ENCODE peak calls at places on chromosomes 5 and 9, in six cellular contexts. One of them, this sample, is unnamed.

GRCh38 chr9:135243201-135244190 is 156.0 kb downstream of the OLFM1 start:
- DNase-seq in cardiac muscle cell: no peak
- DNase-seq in sigmoid colon: peak; percentile 48
- DNase-seq in left ventricle myocardium inferior: no peak
- DNase-seq in GM23248: no peak
- DNase-seq in H1: no peak
- DNase-seq in this sample: no peak

GRCh38 chr5:1033178-1033577 is 24.6 kb downstream of the NKD2 start:
- DNase-seq in sigmoid colon: peak; percentile 61
- DNase-seq in H1: no peak
- DNase-seq in GM23248: no peak
- DNase-seq in left ventricle myocardium inferior: peak; percentile 8
- DNase-seq in cardiac muscle cell: no peak
- DNase-seq in this sample: no peak

GRCh38 chr5:56812110-56812509 is 3.2 kb upstream of the MAP3K1 start:
- DNase-seq in GM23248: peak; percentile 21
- DNase-seq in H1: no peak
- DNase-seq in left ventricle myocardium inferior: no peak
- DNase-seq in cardiac muscle cell: no peak
- DNase-seq in sigmoid colon: no peak
- DNase-seq in this sample: no peak

GRCh38 chr5:132277971-132278964 is 15.9 kb upstream of the SLC22A4 start:
- DNase-seq in cardiac muscle cell: no peak
- DNase-seq in H1: no peak
- DNase-seq in sigmoid colon: peak; percentile 45
- DNase-seq in GM23248: no peak
- DNase-seq in left ventricle myocardium inferior: no peak
- DNase-seq in this sample: no peak

GRCh38 chr5:94793816-94794198 is 175.3 kb downstream of the SLF1 start:
- DNase-seq in cardiac muscle cell: peak; percentile 19
- DNase-seq in left ventricle myocardium inferior: no peak
- DNase-seq in sigmoid colon: no peak
- DNase-seq in H1: no peak
- DNase-seq in GM23248: peak; percentile 87
- DNase-seq in this sample: no peak

GRCh38 chr9:133429641-133430161 is 7.5 kb downstream of the ADAMTS13 start:
- DNase-seq in left ventricle myocardium inferior: no peak
- DNase-seq in sigmoid colon: no peak
- DNase-seq in H1: peak; percentile 88
- DNase-seq in cardiac muscle cell: peak; percentile 42
- DNase-seq in GM23248: peak; percentile 52
- DNase-seq in this sample: no peak

GRCh38 chr5:12023614-12024241 is 119.5 kb upstream of the CTNND2 start:
- DNase-seq in GM23248: peak; percentile 48
- DNase-seq in cardiac muscle cell: peak; percentile 38
- DNase-seq in left ventricle myocardium inferior: no peak
- DNase-seq in sigmoid colon: no peak
- DNase-seq in H1: no peak
- DNase-seq in this sample: peak; percentile 20

GRCh38 chr9:93267091-93267541 is 83.2 kb downstream of the WNK2 start:
- DNase-seq in H1: no peak
- DNase-seq in left ventricle myocardium inferior: no peak
- DNase-seq in sigmoid colon: peak; percentile 52
- DNase-seq in GM23248: no peak
- DNase-seq in cardiac muscle cell: no peak
- DNase-seq in this sample: no peak

GRCh38 chr9:90331826-90332575 is 310.6 kb downstream of the DIRAS2 start:
- DNase-seq in left ventricle myocardium inferior: no peak
- DNase-seq in cardiac muscle cell: peak; percentile 81
- DNase-seq in H1: no peak
- DNase-seq in sigmoid colon: no peak
- DNase-seq in GM23248: peak; percentile 39
- DNase-seq in this sample: no peak

GRCh38 chr9:37554318-37554717 is 21.9 kb downstream of the FBXO10 start:
- DNase-seq in cardiac muscle cell: no peak
- DNase-seq in sigmoid colon: no peak
- DNase-seq in GM23248: no peak
- DNase-seq in left ventricle myocardium inferior: no peak
- DNase-seq in H1: no peak
- DNase-seq in this sample: no peak

GRCh38 chr5:153489611-153490010 is 859 bp upstream of the GRIA1 start:
- DNase-seq in left ventricle myocardium inferior: no peak
- DNase-seq in H1: no peak
- DNase-seq in GM23248: peak; percentile 84
- DNase-seq in sigmoid colon: no peak
- DNase-seq in cardiac muscle cell: no peak
- DNase-seq in this sample: no peak

GRCh38 chr5:111530298-111530740 is 18.0 kb upstream of the STARD4 start:
- DNase-seq in sigmoid colon: peak; percentile 86
- DNase-seq in GM23248: peak; percentile 54
- DNase-seq in left ventricle myocardium inferior: peak; percentile 69
- DNase-seq in H1: no peak
- DNase-seq in cardiac muscle cell: peak; percentile 93
- DNase-seq in this sample: no peak

GRCh38 chr9:125544474-125544873 is 162.5 kb downstream of the MAPKAP1 start:
- DNase-seq in H1: no peak
- DNase-seq in cardiac muscle cell: no peak
- DNase-seq in left ventricle myocardium inferior: no peak
- DNase-seq in GM23248: no peak
- DNase-seq in sigmoid colon: no peak
- DNase-seq in this sample: no peak

GRCh38 chr5:147935032-147935431 is 28.7 kb upstream of the C5orf46 start:
- DNase-seq in sigmoid colon: no peak
- DNase-seq in H1: no peak
- DNase-seq in left ventricle myocardium inferior: no peak
- DNase-seq in GM23248: peak; percentile 60
- DNase-seq in cardiac muscle cell: peak; percentile 63
- DNase-seq in this sample: peak; percentile 37

GRCh38 chr5:32223972-32224608 is 50.0 kb upstream of the GOLPH3 start:
- DNase-seq in sigmoid colon: no peak
- DNase-seq in cardiac muscle cell: peak; percentile 48
- DNase-seq in H1: no peak
- DNase-seq in GM23248: peak; percentile 77
- DNase-seq in left ventricle myocardium inferior: no peak
- DNase-seq in this sample: no peak

GRCh38 chr5:173452098-173452497 is 123.9 kb upstream of the STC2 start:
- DNase-seq in H1: no peak
- DNase-seq in cardiac muscle cell: peak; percentile 67
- DNase-seq in sigmoid colon: no peak
- DNase-seq in GM23248: peak; percentile 84
- DNase-seq in left ventricle myocardium inferior: peak; percentile 43
- DNase-seq in this sample: no peak

GRCh38 chr5:428754-429452 is 14.1 kb upstream of the EXOC3 start:
- DNase-seq in cardiac muscle cell: no peak
- DNase-seq in H1: no peak
- DNase-seq in sigmoid colon: peak; percentile 35
- DNase-seq in GM23248: no peak
- DNase-seq in left ventricle myocardium inferior: no peak
- DNase-seq in this sample: no peak

GRCh38 chr5:132251220-132251725 is 6.2 kb upstream of the PDLIM4 start:
- DNase-seq in GM23248: peak; percentile 31
- DNase-seq in H1: no peak
- DNase-seq in cardiac muscle cell: no peak
- DNase-seq in left ventricle myocardium inferior: no peak
- DNase-seq in sigmoid colon: peak; percentile 63
- DNase-seq in this sample: no peak

GRCh38 chr5:167937628-167938000 is 353.8 kb upstream of the WWC1 start:
- DNase-seq in sigmoid colon: no peak
- DNase-seq in GM23248: peak; percentile 53
- DNase-seq in left ventricle myocardium inferior: no peak
- DNase-seq in cardiac muscle cell: no peak
- DNase-seq in H1: no peak
- DNase-seq in this sample: no peak

GRCh38 chr9:127183814-127184582 is 61.6 kb upstream of the ANGPTL2 start:
- DNase-seq in cardiac muscle cell: peak; percentile 91
- DNase-seq in H1: no peak
- DNase-seq in sigmoid colon: peak; percentile 88
- DNase-seq in left ventricle myocardium inferior: peak; percentile 58
- DNase-seq in GM23248: peak; percentile 89
- DNase-seq in this sample: no peak

GRCh38 chr9:108149346-108149745 is 659.8 kb upstream of the KLF4 start:
- DNase-seq in sigmoid colon: no peak
- DNase-seq in H1: no peak
- DNase-seq in left ventricle myocardium inferior: no peak
- DNase-seq in cardiac muscle cell: no peak
- DNase-seq in GM23248: no peak
- DNase-seq in this sample: no peak

GRCh38 chr9:25117791-25118190 is 560.5 kb downstream of the TUSC1 start:
- DNase-seq in GM23248: no peak
- DNase-seq in left ventricle myocardium inferior: no peak
- DNase-seq in cardiac muscle cell: no peak
- DNase-seq in H1: no peak
- DNase-seq in sigmoid colon: no peak
- DNase-seq in this sample: no peak

GRCh38 chr5:62206150-62206829 is 99.7 kb upstream of the KIF2A start:
- DNase-seq in left ventricle myocardium inferior: no peak
- DNase-seq in GM23248: peak; percentile 36
- DNase-seq in sigmoid colon: no peak
- DNase-seq in H1: no peak
- DNase-seq in cardiac muscle cell: peak; percentile 6
- DNase-seq in this sample: peak; percentile 41

GRCh38 chr9:90642570-90643539 is at the start of gene DIRAS2:
- DNase-seq in GM23248: peak; percentile 68
- DNase-seq in sigmoid colon: no peak
- DNase-seq in left ventricle myocardium inferior: peak; percentile 22
- DNase-seq in H1: peak; percentile 83
- DNase-seq in cardiac muscle cell: peak; percentile 50
- DNase-seq in this sample: peak; percentile 41

GRCh38 chr9:87381050-87381711 is 116.5 kb upstream of the DAPK1 start:
- DNase-seq in cardiac muscle cell: peak; percentile 94
- DNase-seq in GM23248: peak; percentile 62
- DNase-seq in H1: no peak
- DNase-seq in sigmoid colon: no peak
- DNase-seq in left ventricle myocardium inferior: no peak
- DNase-seq in this sample: no peak

GRCh38 chr5:141041427-141041785 is 9.8 kb upstream of the PCDHB1 start:
- DNase-seq in sigmoid colon: no peak
- DNase-seq in H1: no peak
- DNase-seq in GM23248: no peak
- DNase-seq in cardiac muscle cell: no peak
- DNase-seq in left ventricle myocardium inferior: no peak
- DNase-seq in this sample: no peak

GRCh38 chr5:118956727-118957126 is 31.6 kb downstream of the DTWD2 start:
- DNase-seq in GM23248: peak; percentile 47
- DNase-seq in left ventricle myocardium inferior: no peak
- DNase-seq in sigmoid colon: no peak
- DNase-seq in H1: no peak
- DNase-seq in cardiac muscle cell: peak; percentile 23
- DNase-seq in this sample: no peak

GRCh38 chr5:23727271-23727670 is 219.9 kb downstream of the PRDM9 start:
- DNase-seq in cardiac muscle cell: no peak
- DNase-seq in sigmoid colon: no peak
- DNase-seq in GM23248: no peak
- DNase-seq in H1: no peak
- DNase-seq in left ventricle myocardium inferior: no peak
- DNase-seq in this sample: no peak

GRCh38 chr5:34655354-34655991 is 655 bp upstream of the RAI14 start:
- DNase-seq in cardiac muscle cell: peak; percentile 80
- DNase-seq in left ventricle myocardium inferior: no peak
- DNase-seq in H1: peak; percentile 66
- DNase-seq in GM23248: peak; percentile 90
- DNase-seq in sigmoid colon: peak; percentile 83
- DNase-seq in this sample: no peak

GRCh38 chr5:122649080-122649479 is 125.8 kb upstream of the SNX2 start:
- DNase-seq in sigmoid colon: no peak
- DNase-seq in GM23248: no peak
- DNase-seq in cardiac muscle cell: no peak
- DNase-seq in H1: no peak
- DNase-seq in left ventricle myocardium inferior: no peak
- DNase-seq in this sample: no peak

GRCh38 chr5:56513141-56513540 is 280.0 kb upstream of the ANKRD55 start:
- DNase-seq in left ventricle myocardium inferior: no peak
- DNase-seq in sigmoid colon: no peak
- DNase-seq in H1: no peak
- DNase-seq in cardiac muscle cell: no peak
- DNase-seq in GM23248: no peak
- DNase-seq in this sample: no peak

GRCh38 chr9:133396952-133397351 is 20.8 kb downstream of the STKLD1 start:
- DNase-seq in sigmoid colon: no peak
- DNase-seq in cardiac muscle cell: peak; percentile 34
- DNase-seq in H1: peak; percentile 81
- DNase-seq in left ventricle myocardium inferior: no peak
- DNase-seq in GM23248: peak; percentile 48
- DNase-seq in this sample: no peak

GRCh38 chr9:113887436-113887835 is 11.3 kb downstream of the ZNF618 start:
- DNase-seq in cardiac muscle cell: no peak
- DNase-seq in H1: peak; percentile 36
- DNase-seq in left ventricle myocardium inferior: no peak
- DNase-seq in GM23248: no peak
- DNase-seq in sigmoid colon: no peak
- DNase-seq in this sample: no peak
- H3K4me3 ChIP-seq in cardiac muscle cell: no peak overlapping the region
- H3K4me3 ChIP-seq in H1: no peak overlapping the region
- H3K4me3 ChIP-seq in left ventricle myocardium inferior: no peak overlapping the region
- H3K4me3 ChIP-seq in GM23248: no peak overlapping the region
- H3K4me3 ChIP-seq in sigmoid colon: no peak overlapping the region
- H3K4me3 ChIP-seq in this sample: no peak overlapping the region

DNA sequence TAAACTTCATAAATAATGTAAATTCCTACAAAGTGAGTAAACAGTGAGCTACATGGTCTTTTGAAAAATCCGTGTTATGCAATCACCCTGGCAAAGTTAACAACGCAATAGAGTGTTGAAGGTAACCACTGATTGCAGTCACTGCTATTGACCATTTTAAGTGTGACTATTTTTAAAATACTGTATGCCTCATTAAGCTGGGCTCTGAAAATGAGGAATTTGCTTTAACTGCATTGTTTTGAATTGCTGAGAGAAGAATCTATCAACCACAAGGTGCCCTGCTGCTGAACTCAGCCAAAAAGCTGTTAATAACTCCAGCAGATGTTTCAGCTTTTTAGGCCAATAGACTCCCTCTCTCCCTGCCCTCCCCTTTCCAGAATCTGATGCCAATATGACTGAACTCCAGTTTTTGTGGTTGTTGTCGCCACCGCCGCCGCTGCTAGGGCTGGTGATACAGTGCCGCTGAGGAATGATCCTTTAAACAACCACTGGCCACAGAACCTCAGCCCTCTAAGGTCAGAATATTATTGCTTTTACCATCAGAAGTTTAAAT is 35.3 kb upstream of the SMARCA2 start:
- DNase-seq in cardiac muscle cell: peak; percentile 79
- DNase-seq in GM23248: peak; percentile 92
- DNase-seq in sigmoid colon: no peak
- DNase-seq in H1: no peak
- DNase-seq in left ventricle myocardium inferior: peak; percentile 15
- DNase-seq in this sample: no peak
- H3K4me1 ChIP-seq in cardiac muscle cell: peaks cover 14% of the 10 kb centered on the region
- H3K4me1 ChIP-seq in GM23248: peaks cover 32% of the 10 kb centered on the region
- H3K4me1 ChIP-seq in sigmoid colon: no peaks in the 10 kb centered on the region
- H3K4me1 ChIP-seq in H1: no peaks in the 10 kb centered on the region
- H3K4me1 ChIP-seq in left ventricle myocardium inferior: peaks cover 20% of the 10 kb centered on the region
- H3K4me1 ChIP-seq in this sample: no peaks in the 10 kb centered on the region

GRCh38 chr9:115116620-115117284 is 1.2 kb downstream of the TNC start:
- DNase-seq in GM23248: no peak
- DNase-seq in H1: no peak
- DNase-seq in left ventricle myocardium inferior: no peak
- DNase-seq in cardiac muscle cell: no peak
- DNase-seq in sigmoid colon: no peak
- DNase-seq in this sample: no peak
- H3K27ac ChIP-seq in GM23248: peak overlapping the region; percentile 79
- H3K27ac ChIP-seq in H1: no peak overlapping the region
- H3K27ac ChIP-seq in left ventricle myocardium inferior: no peak overlapping the region
- H3K27ac ChIP-seq in cardiac muscle cell: no peak overlapping the region
- H3K27ac ChIP-seq in sigmoid colon: peak overlapping the region; percentile 97
- H3K27ac ChIP-seq in this sample: no peak overlapping the region

GRCh38 chr9:129596541-129597328 is 24.2 kb downstream of the C9orf50 start:
- DNase-seq in left ventricle myocardium inferior: peak; percentile 75
- DNase-seq in sigmoid colon: peak; percentile 92
- DNase-seq in cardiac muscle cell: peak; percentile 91
- DNase-seq in GM23248: peak; percentile 68
- DNase-seq in H1: peak; percentile 85
- DNase-seq in this sample: no peak
- H3K4me3 ChIP-seq in left ventricle myocardium inferior: peak overlapping the region; percentile 65
- H3K4me3 ChIP-seq in sigmoid colon: peak overlapping the region; percentile 58
- H3K4me3 ChIP-seq in cardiac muscle cell: peak overlapping the region; percentile 57
- H3K4me3 ChIP-seq in GM23248: peak overlapping the region; percentile 56
- H3K4me3 ChIP-seq in H1: peak overlapping the region; percentile 56
- H3K4me3 ChIP-seq in this sample: peak overlapping the region; percentile 86

This sample was measured in iPS DF 6.9.